ENCODE peak calls at places on chromosomes 2 and 18, in four cellular contexts. One of them, this sample, is unnamed.
A peak's percentile ranks its signal among the peaks of the same experiment; 100 is the strongest.

GRCh38 chr18:3689986-3690681 is 240.2 kb downstream of the TGIF1 start:
- DNase-seq in activated T-cell treated with anti-CD3 and anti-CD28 coated beads for 24 hours: no peak
- DNase-seq in NCI-H2081 treated with DMSO at 0.1 percent for 48 hours: no peak
- DNase-seq in activated T-helper 1 cell treated with anti-CD3 and anti-CD28 coated beads, Interleukin-2, amount 50 U/mL, for 16 hours: no peak
- DNase-seq in this sample: no peak

GRCh38 chr2:9230881-9231280 is 24.3 kb downstream of the ASAP2 start:
- DNase-seq in activated T-cell treated with anti-CD3 and anti-CD28 coated beads for 24 hours: no peak
- DNase-seq in NCI-H2081 treated with DMSO at 0.1 percent for 48 hours: no peak
- DNase-seq in activated T-helper 1 cell treated with anti-CD3 and anti-CD28 coated beads, Interleukin-2, amount 50 U/mL, for 16 hours: no peak
- DNase-seq in this sample: no peak

GRCh38 chr18:45760443-45761036 is 36.6 kb downstream of the SLC14A1 start:
- DNase-seq in activated T-cell treated with anti-CD3 and anti-CD28 coated beads for 24 hours: no peak
- DNase-seq in NCI-H2081 treated with DMSO at 0.1 percent for 48 hours: no peak
- DNase-seq in activated T-helper 1 cell treated with anti-CD3 and anti-CD28 coated beads, Interleukin-2, amount 50 U/mL, for 16 hours: no peak
- DNase-seq in this sample: no peak

GRCh38 chr2:44537264-44537663 is 175.5 kb downstream of the CAMKMT start:
- DNase-seq in activated T-cell treated with anti-CD3 and anti-CD28 coated beads for 24 hours: no peak
- DNase-seq in NCI-H2081 treated with DMSO at 0.1 percent for 48 hours: no peak
- DNase-seq in activated T-helper 1 cell treated with anti-CD3 and anti-CD28 coated beads, Interleukin-2, amount 50 U/mL, for 16 hours: no peak
- DNase-seq in this sample: no peak

GRCh38 chr18:22563098-22563707 is 145.5 kb upstream of the CTAGE1 start:
- DNase-seq in NCI-H2081 treated with DMSO at 0.1 percent for 48 hours: peak; percentile 17
- DNase-seq in activated T-cell treated with anti-CD3 and anti-CD28 coated beads for 24 hours: no peak
- DNase-seq in activated T-helper 1 cell treated with anti-CD3 and anti-CD28 coated beads, Interleukin-2, amount 50 U/mL, for 16 hours: no peak
- DNase-seq in this sample: peak; percentile 18

GRCh38 chr2:224820283-224820991 is 104.3 kb upstream of the CCDC195 start:
- DNase-seq in activated T-helper 1 cell treated with anti-CD3 and anti-CD28 coated beads, Interleukin-2, amount 50 U/mL, for 16 hours: no peak
- DNase-seq in activated T-cell treated with anti-CD3 and anti-CD28 coated beads for 24 hours: no peak
- DNase-seq in NCI-H2081 treated with DMSO at 0.1 percent for 48 hours: no peak
- DNase-seq in this sample: no peak

GRCh38 chr2:208594642-208595385 is 188.2 kb downstream of the PTH2R start:
- DNase-seq in NCI-H2081 treated with DMSO at 0.1 percent for 48 hours: no peak
- DNase-seq in activated T-helper 1 cell treated with anti-CD3 and anti-CD28 coated beads, Interleukin-2, amount 50 U/mL, for 16 hours: no peak
- DNase-seq in activated T-cell treated with anti-CD3 and anti-CD28 coated beads for 24 hours: no peak
- DNase-seq in this sample: no peak

GRCh38 chr2:125227843-125228392 is 1202.8 kb downstream of the CNTNAP5 start:
- DNase-seq in NCI-H2081 treated with DMSO at 0.1 percent for 48 hours: no peak
- DNase-seq in activated T-helper 1 cell treated with anti-CD3 and anti-CD28 coated beads, Interleukin-2, amount 50 U/mL, for 16 hours: no peak
- DNase-seq in activated T-cell treated with anti-CD3 and anti-CD28 coated beads for 24 hours: no peak
- DNase-seq in this sample: no peak

GRCh38 chr2:152409691-152410597 is 75.0 kb downstream of the FMNL2 start:
- DNase-seq in activated T-helper 1 cell treated with anti-CD3 and anti-CD28 coated beads, Interleukin-2, amount 50 U/mL, for 16 hours: no peak
- DNase-seq in activated T-cell treated with anti-CD3 and anti-CD28 coated beads for 24 hours: no peak
- DNase-seq in NCI-H2081 treated with DMSO at 0.1 percent for 48 hours: no peak
- DNase-seq in this sample: no peak

GRCh38 chr2:11133238-11133935 is 21.9 kb upstream of the SLC66A3 start:
- DNase-seq in activated T-helper 1 cell treated with anti-CD3 and anti-CD28 coated beads, Interleukin-2, amount 50 U/mL, for 16 hours: no peak
- DNase-seq in activated T-cell treated with anti-CD3 and anti-CD28 coated beads for 24 hours: no peak
- DNase-seq in NCI-H2081 treated with DMSO at 0.1 percent for 48 hours: no peak
- DNase-seq in this sample: no peak

GRCh38 chr2:133486706-133487305 is 81.5 kb downstream of the NCKAP5 start:
- DNase-seq in activated T-helper 1 cell treated with anti-CD3 and anti-CD28 coated beads, Interleukin-2, amount 50 U/mL, for 16 hours: no peak
- DNase-seq in NCI-H2081 treated with DMSO at 0.1 percent for 48 hours: no peak
- DNase-seq in activated T-cell treated with anti-CD3 and anti-CD28 coated beads for 24 hours: no peak
- DNase-seq in this sample: no peak